ENCODE peak calls at places on chromosomes 11 and 22, in five cellular contexts. A is NCI-H510A; X is amniotic epithelial cell; T is dorsolateral prefrontal cortex; I is activated naive CD4-positive, alpha-beta T cell treated with anti-CD3 and anti-CD28 coated beads, Interleukin-2, amount 50 U/mL, for 16 hours. S is an unnamed sample.
A peak's percentile ranks its signal among the peaks of the same experiment; 100 is the strongest.

GRCh38 chr11:1054143-1055108 is 17.9 kb upstream of the MUC6 start:
- DNase-seq in A (no peak), X (no peak), T (no peak), I (no peak), S (no peak)

GRCh38 chr11:125591659-125592304 is 870 bp upstream of the STT3A start:
- DNase-seq in A (no peak), X (peak; percentile 23), T (peak; percentile 21), I (peak; percentile 33), S (peak; percentile 10)

GRCh38 chr11:125481531-125481930 is 14.5 kb downstream of the FEZ1 start:
- DNase-seq in A (no peak), X (no peak), T (peak; percentile 90), I (no peak), S (no peak)

GRCh38 chr11:122140535-122140934 is 24.5 kb upstream of the BLID start:
- DNase-seq in A (no peak), X (peak; percentile 72), T (no peak), I (no peak), S (no peak)

GRCh38 chr11:128463975-128464374 is 123.4 kb downstream of the ETS1 start:
- DNase-seq in A (no peak), X (no peak), T (no peak), I (no peak), S (no peak)

GRCh38 chr11:73195191-73196007 is 22.7 kb upstream of the P2RY2 start:
- DNase-seq in A (no peak), X (peak; percentile 55), T (no peak), I (no peak), S (no peak)

GRCh38 chr11:72471005-72471898 is 36.9 kb upstream of the CLPB start:
- DNase-seq in A (peak; percentile 45), X (peak; percentile 63), T (peak; percentile 77), I (peak; percentile 54), S (peak; percentile 71)

GRCh38 chr11:117220999-117221774 is 10.7 kb downstream of the PCSK7 start:
- DNase-seq in A (no peak), X (no peak), T (no peak), I (no peak), S (no peak)

GRCh38 chr11:118552341-118552740 is 13.4 kb downstream of the IFT46 start:
- DNase-seq in A (no peak), X (no peak), T (no peak), I (no peak), S (no peak)

GRCh38 chr22:20267441-20268288 is 453 bp downstream of the RTN4R start:
- DNase-seq in A (no peak), X (no peak), T (no peak), I (no peak), S (no peak)

GRCh38 chr11:17021550-17021949 is 7.3 kb upstream of the PLEKHA7 start:
- DNase-seq in A (no peak), X (peak; percentile 19), T (no peak), I (no peak), S (no peak)

GRCh38 chr11:80327971-80328614 is 887.3 kb upstream of the TENM4 start:
- DNase-seq in A (no peak), X (no peak), T (no peak), I (no peak), S (no peak)

GRCh38 chr11:22539851-22540376 is 85.7 kb downstream of the FANCF start:
- DNase-seq in A (no peak), X (peak; percentile 13), T (no peak), I (no peak), S (peak; percentile 15)

GRCh38 chr11:72012897-72013721 is 14.4 kb downstream of the IL18BP start:
- DNase-seq in A (no peak), X (peak; percentile 74), T (peak; percentile 52), I (no peak), S (no peak)

GRCh38 chr11:9748361-9748970 is 84.6 kb downstream of the SWAP70 start:
- DNase-seq in A (peak; percentile 5), X (peak; percentile 78), T (peak; percentile 74), I (peak; percentile 51), S (peak; percentile 87)

GRCh38 chr11:70048279-70049024 is 29.7 kb upstream of the ANO1 start:
- DNase-seq in A (no peak), X (no peak), T (no peak), I (no peak), S (no peak)

GRCh38 chr11:123457187-123457770 is 27.2 kb downstream of the GRAMD1B start:
- DNase-seq in A (no peak), X (peak; percentile 87), T (peak; percentile 25), I (no peak), S (no peak)

GRCh38 chr11:118914178-118914918 is 11.4 kb downstream of the BCL9L start:
- DNase-seq in A (no peak), X (no peak), T (peak; percentile 58), I (peak; percentile 64), S (no peak)

GRCh38 chr11:35165416-35166368 is 26.7 kb downstream of the CD44 start:
- DNase-seq in A (no peak), X (peak; percentile 71), T (no peak), I (peak; percentile 72), S (peak; percentile 98)

GRCh38 chr11:17218403-17218802 is 10.6 kb upstream of the PIK3C2A start:
- DNase-seq in A (no peak), X (no peak), T (no peak), I (no peak), S (no peak)

GRCh38 chr22:38866399-38867123 is 5.5 kb downstream of the CBX6 start:
- DNase-seq in A (no peak), X (no peak), T (no peak), I (no peak), S (no peak)

GRCh38 chr11:103586756-103587155 is 449.7 kb upstream of the DDI1 start:
- DNase-seq in A (no peak), X (peak; percentile 14), T (no peak), I (no peak), S (no peak)

GRCh38 chr11:130634981-130635473 is 186.6 kb downstream of the ADAMTS15 start:
- DNase-seq in A (no peak), X (no peak), T (no peak), I (no peak), S (no peak)

GRCh38 chr11:26084313-26084712 is 247.6 kb upstream of the ANO3 start:
- DNase-seq in A (no peak), X (no peak), T (no peak), I (no peak), S (no peak)

GRCh38 chr11:92810423-92810822 is 159.0 kb upstream of the MTNR1B start:
- DNase-seq in A (no peak), X (no peak), T (no peak), I (no peak), S (no peak)

GRCh38 chr11:69511358-69512015 is 30.0 kb downstream of the LINC01488 start:
- DNase-seq in A (no peak), X (no peak), T (no peak), I (no peak), S (no peak)

GRCh38 chr22:26648011-26648497 is 9.3 kb upstream of the MIAT start:
- DNase-seq in A (peak; percentile 87), X (no peak), T (peak; percentile 52), I (peak; percentile 16), S (peak; percentile 79)

GRCh38 chr11:3225159-3225758 is 6.6 kb upstream of the MRGPRG start:
- DNase-seq in A (no peak), X (no peak), T (no peak), I (peak; percentile 8), S (no peak)

GRCh38 chr11:12408156-12408770 is 30.9 kb downstream of the PARVA start:
- DNase-seq in A (no peak), X (no peak), T (no peak), I (no peak), S (no peak)

GRCh38 chr11:78190871-78191538 is 2.3 kb downstream of the USP35 start:
- DNase-seq in A (no peak), X (no peak), T (no peak), I (no peak), S (no peak)

GRCh38 chr22:23521442-23522113 is 58.5 kb downstream of the IGLL1 start:
- DNase-seq in A (peak; percentile 81), X (peak; percentile 93), T (peak; percentile 91), I (peak; percentile 50), S (peak; percentile 94)

GRCh38 chr11:36619502-36619901 is 21.5 kb upstream of the RAG2 start:
- DNase-seq in A (no peak), X (no peak), T (no peak), I (no peak), S (no peak)

GRCh38 chr11:107014871-107015270 is 3.4 kb downstream of the GUCY1A2 start:
- DNase-seq in A (no peak), X (no peak), T (no peak), I (no peak), S (no peak)